ENCODE peak calls at places on chromosomes 1 and 21, in six cellular contexts. One of them, this sample, is unnamed.

GRCh38 chr1:178004926-178005391 is 35.1 kb upstream of the SEC16B start:
- DNase-seq in stimulated activated CD8-positive, alpha-beta memory T cell treated with anti-CD3 and anti-CD28 coated beads, Interleukin-4, amount 100 ng/mL, for 4 hours: no peak
- DNase-seq in GM04504: peak; percentile 10
- DNase-seq in RWPE1: peak; percentile 44
- DNase-seq in dermis blood vessel endothelial cell: peak; percentile 26
- DNase-seq in GM13977: peak; percentile 21
- DNase-seq in this sample: no peak

GRCh38 chr1:55490556-55490955 is 275.4 kb upstream of the USP24 start:
- DNase-seq in stimulated activated CD8-positive, alpha-beta memory T cell treated with anti-CD3 and anti-CD28 coated beads, Interleukin-4, amount 100 ng/mL, for 4 hours: no peak
- DNase-seq in GM04504: no peak
- DNase-seq in RWPE1: no peak
- DNase-seq in dermis blood vessel endothelial cell: no peak
- DNase-seq in GM13977: no peak
- DNase-seq in this sample: no peak

GRCh38 chr1:116724765-116725375 is 29.4 kb upstream of the CD2 start:
- DNase-seq in stimulated activated CD8-positive, alpha-beta memory T cell treated with anti-CD3 and anti-CD28 coated beads, Interleukin-4, amount 100 ng/mL, for 4 hours: peak; percentile 77
- DNase-seq in GM04504: peak; percentile 17
- DNase-seq in RWPE1: peak; percentile 38
- DNase-seq in dermis blood vessel endothelial cell: peak; percentile 75
- DNase-seq in GM13977: peak; percentile 65
- DNase-seq in this sample: peak; percentile 81

GRCh38 chr1:232570007-232570406 is 59.9 kb downstream of the SIPA1L2 start:
- DNase-seq in stimulated activated CD8-positive, alpha-beta memory T cell treated with anti-CD3 and anti-CD28 coated beads, Interleukin-4, amount 100 ng/mL, for 4 hours: no peak
- DNase-seq in GM04504: no peak
- DNase-seq in RWPE1: no peak
- DNase-seq in dermis blood vessel endothelial cell: no peak
- DNase-seq in GM13977: no peak
- DNase-seq in this sample: no peak

GRCh38 chr1:20530901-20531300 is 21.5 kb upstream of the FAM43B start:
- DNase-seq in stimulated activated CD8-positive, alpha-beta memory T cell treated with anti-CD3 and anti-CD28 coated beads, Interleukin-4, amount 100 ng/mL, for 4 hours: no peak
- DNase-seq in GM04504: no peak
- DNase-seq in RWPE1: peak; percentile 35
- DNase-seq in dermis blood vessel endothelial cell: no peak
- DNase-seq in GM13977: no peak
- DNase-seq in this sample: no peak

GRCh38 chr1:75472971-75473603 is 137.8 kb downstream of the SLC44A5 start:
- DNase-seq in stimulated activated CD8-positive, alpha-beta memory T cell treated with anti-CD3 and anti-CD28 coated beads, Interleukin-4, amount 100 ng/mL, for 4 hours: no peak
- DNase-seq in GM04504: no peak
- DNase-seq in RWPE1: no peak
- DNase-seq in dermis blood vessel endothelial cell: peak; percentile 67
- DNase-seq in GM13977: no peak
- DNase-seq in this sample: no peak

GRCh38 chr1:20366076-20366765 is 75.5 kb downstream of the VWA5B1 start:
- DNase-seq in stimulated activated CD8-positive, alpha-beta memory T cell treated with anti-CD3 and anti-CD28 coated beads, Interleukin-4, amount 100 ng/mL, for 4 hours: no peak
- DNase-seq in GM04504: no peak
- DNase-seq in RWPE1: no peak
- DNase-seq in dermis blood vessel endothelial cell: no peak
- DNase-seq in GM13977: no peak
- DNase-seq in this sample: no peak

GRCh38 chr1:173161510-173162221 is 45.5 kb downstream of the TNFSF4 start:
- DNase-seq in stimulated activated CD8-positive, alpha-beta memory T cell treated with anti-CD3 and anti-CD28 coated beads, Interleukin-4, amount 100 ng/mL, for 4 hours: no peak
- DNase-seq in GM04504: no peak
- DNase-seq in RWPE1: peak; percentile 39
- DNase-seq in dermis blood vessel endothelial cell: peak; percentile 82
- DNase-seq in GM13977: no peak
- DNase-seq in this sample: no peak

GRCh38 chr1:41652346-41653124 is 168.1 kb upstream of the EDN2 start:
- DNase-seq in stimulated activated CD8-positive, alpha-beta memory T cell treated with anti-CD3 and anti-CD28 coated beads, Interleukin-4, amount 100 ng/mL, for 4 hours: no peak
- DNase-seq in GM04504: no peak
- DNase-seq in RWPE1: no peak
- DNase-seq in dermis blood vessel endothelial cell: no peak
- DNase-seq in GM13977: no peak
- DNase-seq in this sample: no peak

GRCh38 chr21:45385549-45386050 is 19.4 kb upstream of the COL18A1 start:
- DNase-seq in stimulated activated CD8-positive, alpha-beta memory T cell treated with anti-CD3 and anti-CD28 coated beads, Interleukin-4, amount 100 ng/mL, for 4 hours: no peak
- DNase-seq in GM04504: no peak
- DNase-seq in RWPE1: no peak
- DNase-seq in dermis blood vessel endothelial cell: no peak
- DNase-seq in GM13977: no peak
- DNase-seq in this sample: no peak

GRCh38 chr1:92538413-92539061 is 51.8 kb upstream of the GFI1 start:
- DNase-seq in stimulated activated CD8-positive, alpha-beta memory T cell treated with anti-CD3 and anti-CD28 coated beads, Interleukin-4, amount 100 ng/mL, for 4 hours: no peak
- DNase-seq in GM04504: no peak
- DNase-seq in RWPE1: no peak
- DNase-seq in dermis blood vessel endothelial cell: peak; percentile 12
- DNase-seq in GM13977: peak; percentile 50
- DNase-seq in this sample: no peak

GRCh38 chr1:62237950-62238374 is 43.3 kb downstream of the L1TD1 start:
- DNase-seq in stimulated activated CD8-positive, alpha-beta memory T cell treated with anti-CD3 and anti-CD28 coated beads, Interleukin-4, amount 100 ng/mL, for 4 hours: no peak
- DNase-seq in GM04504: no peak
- DNase-seq in RWPE1: no peak
- DNase-seq in dermis blood vessel endothelial cell: no peak
- DNase-seq in GM13977: no peak
- DNase-seq in this sample: no peak

GRCh38 chr21:9738527-9738926 is 782.9 kb upstream of the TPTE start:
- DNase-seq in stimulated activated CD8-positive, alpha-beta memory T cell treated with anti-CD3 and anti-CD28 coated beads, Interleukin-4, amount 100 ng/mL, for 4 hours: no peak
- DNase-seq in GM04504: no peak
- DNase-seq in RWPE1: no peak
- DNase-seq in dermis blood vessel endothelial cell: no peak
- DNase-seq in GM13977: no peak
- DNase-seq in this sample: no peak

GRCh38 chr1:216815239-216815955 is 92.2 kb upstream of the ESRRG start:
- DNase-seq in stimulated activated CD8-positive, alpha-beta memory T cell treated with anti-CD3 and anti-CD28 coated beads, Interleukin-4, amount 100 ng/mL, for 4 hours: no peak
- DNase-seq in GM04504: no peak
- DNase-seq in RWPE1: no peak
- DNase-seq in dermis blood vessel endothelial cell: no peak
- DNase-seq in GM13977: no peak
- DNase-seq in this sample: no peak

GRCh38 chr1:240152611-240153297 is 61.1 kb downstream of the FMN2 start:
- DNase-seq in stimulated activated CD8-positive, alpha-beta memory T cell treated with anti-CD3 and anti-CD28 coated beads, Interleukin-4, amount 100 ng/mL, for 4 hours: no peak
- DNase-seq in GM04504: no peak
- DNase-seq in RWPE1: no peak
- DNase-seq in dermis blood vessel endothelial cell: no peak
- DNase-seq in GM13977: no peak
- DNase-seq in this sample: no peak

GRCh38 chr21:29025328-29025713 is 853 bp downstream of the USP16 start:
- DNase-seq in stimulated activated CD8-positive, alpha-beta memory T cell treated with anti-CD3 and anti-CD28 coated beads, Interleukin-4, amount 100 ng/mL, for 4 hours: no peak
- DNase-seq in GM04504: no peak
- DNase-seq in RWPE1: peak; percentile 17
- DNase-seq in dermis blood vessel endothelial cell: peak; percentile 55
- DNase-seq in GM13977: no peak
- DNase-seq in this sample: no peak

GRCh38 chr1:62391369-62391971 is 45.4 kb upstream of the USP1 start:
- DNase-seq in stimulated activated CD8-positive, alpha-beta memory T cell treated with anti-CD3 and anti-CD28 coated beads, Interleukin-4, amount 100 ng/mL, for 4 hours: no peak
- DNase-seq in GM04504: no peak
- DNase-seq in RWPE1: no peak
- DNase-seq in dermis blood vessel endothelial cell: peak; percentile 22
- DNase-seq in GM13977: peak; percentile 36
- DNase-seq in this sample: peak; percentile 9

GRCh38 chr1:220905650-220906560 is 26.7 kb downstream of the HLX start:
- DNase-seq in stimulated activated CD8-positive, alpha-beta memory T cell treated with anti-CD3 and anti-CD28 coated beads, Interleukin-4, amount 100 ng/mL, for 4 hours: no peak
- DNase-seq in GM04504: no peak
- DNase-seq in RWPE1: no peak
- DNase-seq in dermis blood vessel endothelial cell: no peak
- DNase-seq in GM13977: no peak
- DNase-seq in this sample: no peak

GRCh38 chr1:2916153-2916552 is 105.1 kb upstream of the ACTRT2 start:
- DNase-seq in stimulated activated CD8-positive, alpha-beta memory T cell treated with anti-CD3 and anti-CD28 coated beads, Interleukin-4, amount 100 ng/mL, for 4 hours: no peak
- DNase-seq in GM04504: no peak
- DNase-seq in RWPE1: no peak
- DNase-seq in dermis blood vessel endothelial cell: no peak
- DNase-seq in GM13977: no peak
- DNase-seq in this sample: no peak

GRCh38 chr1:201471772-201472171 is 2.8 kb upstream of the PHLDA3 start:
- DNase-seq in stimulated activated CD8-positive, alpha-beta memory T cell treated with anti-CD3 and anti-CD28 coated beads, Interleukin-4, amount 100 ng/mL, for 4 hours: no peak
- DNase-seq in GM04504: peak; percentile 76
- DNase-seq in RWPE1: peak; percentile 71
- DNase-seq in dermis blood vessel endothelial cell: no peak
- DNase-seq in GM13977: no peak
- DNase-seq in this sample: no peak

GRCh38 chr1:24267003-24267402 is 52.2 kb upstream of the GRHL3 start:
- DNase-seq in stimulated activated CD8-positive, alpha-beta memory T cell treated with anti-CD3 and anti-CD28 coated beads, Interleukin-4, amount 100 ng/mL, for 4 hours: no peak
- DNase-seq in GM04504: no peak
- DNase-seq in RWPE1: no peak
- DNase-seq in dermis blood vessel endothelial cell: no peak
- DNase-seq in GM13977: no peak
- DNase-seq in this sample: no peak

GRCh38 chr1:184222561-184223157 is 164.2 kb upstream of the C1orf21 start:
- DNase-seq in stimulated activated CD8-positive, alpha-beta memory T cell treated with anti-CD3 and anti-CD28 coated beads, Interleukin-4, amount 100 ng/mL, for 4 hours: no peak
- DNase-seq in GM04504: peak; percentile 42
- DNase-seq in RWPE1: peak; percentile 45
- DNase-seq in dermis blood vessel endothelial cell: peak; percentile 72
- DNase-seq in GM13977: peak; percentile 67
- DNase-seq in this sample: peak; percentile 31

GRCh38 chr1:35883681-35884155 is 709 bp downstream of the AGO1 start:
- DNase-seq in stimulated activated CD8-positive, alpha-beta memory T cell treated with anti-CD3 and anti-CD28 coated beads, Interleukin-4, amount 100 ng/mL, for 4 hours: no peak
- DNase-seq in GM04504: no peak
- DNase-seq in RWPE1: peak; percentile 48
- DNase-seq in dermis blood vessel endothelial cell: peak; percentile 50
- DNase-seq in GM13977: peak; percentile 85
- DNase-seq in this sample: peak; percentile 51

GRCh38 chr1:29444081-29444715 is 207.9 kb downstream of the PTPRU start:
- DNase-seq in stimulated activated CD8-positive, alpha-beta memory T cell treated with anti-CD3 and anti-CD28 coated beads, Interleukin-4, amount 100 ng/mL, for 4 hours: no peak
- DNase-seq in GM04504: no peak
- DNase-seq in RWPE1: no peak
- DNase-seq in dermis blood vessel endothelial cell: no peak
- DNase-seq in GM13977: no peak
- DNase-seq in this sample: no peak

GRCh38 chr1:203152158-203153034 is 23.2 kb downstream of the MYBPH start:
- DNase-seq in stimulated activated CD8-positive, alpha-beta memory T cell treated with anti-CD3 and anti-CD28 coated beads, Interleukin-4, amount 100 ng/mL, for 4 hours: no peak
- DNase-seq in GM04504: no peak
- DNase-seq in RWPE1: peak; percentile 90
- DNase-seq in dermis blood vessel endothelial cell: no peak
- DNase-seq in GM13977: no peak
- DNase-seq in this sample: no peak

GRCh38 chr1:115927971-115928370 is 48.3 kb upstream of the SLC22A15 start:
- DNase-seq in stimulated activated CD8-positive, alpha-beta memory T cell treated with anti-CD3 and anti-CD28 coated beads, Interleukin-4, amount 100 ng/mL, for 4 hours: no peak
- DNase-seq in GM04504: no peak
- DNase-seq in RWPE1: no peak
- DNase-seq in dermis blood vessel endothelial cell: no peak
- DNase-seq in GM13977: no peak
- DNase-seq in this sample: no peak

GRCh38 chr1:200886590-200886989 is 8.1 kb upstream of the INAVA start:
- DNase-seq in stimulated activated CD8-positive, alpha-beta memory T cell treated with anti-CD3 and anti-CD28 coated beads, Interleukin-4, amount 100 ng/mL, for 4 hours: no peak
- DNase-seq in GM04504: no peak
- DNase-seq in RWPE1: no peak
- DNase-seq in dermis blood vessel endothelial cell: no peak
- DNase-seq in GM13977: no peak
- DNase-seq in this sample: no peak

GRCh38 chr1:65509912-65510680 is 89.6 kb downstream of the LEPR start:
- DNase-seq in stimulated activated CD8-positive, alpha-beta memory T cell treated with anti-CD3 and anti-CD28 coated beads, Interleukin-4, amount 100 ng/mL, for 4 hours: no peak
- DNase-seq in GM04504: no peak
- DNase-seq in RWPE1: no peak
- DNase-seq in dermis blood vessel endothelial cell: peak; percentile 72
- DNase-seq in GM13977: no peak
- DNase-seq in this sample: no peak

This sample was measured in CD8-positive, alpha-beta T cell.